ENCODE peak calls at places on chromosomes 3 and 15, in seven cellular contexts. M is H9, V is neuronal stem cell, W is mesendoderm, S is H1, X is IMR-90, F is mesenchymal stem cell. Z is an unnamed sample.

GRCh38 chr3:47961815-47962606 is 54.2 kb downstream of the MAP4 start:
- DNase-seq in F (peak), W (peak), S (no peak), V (no peak), M (no peak), X (no peak), Z (peak)

GRCh38 chr15:29046281-29046810 is 160.6 kb downstream of the APBA2 start:
- DNase-seq in V (no peak), W (no peak), F (no peak), S (no peak), X (no peak), M (no peak), Z (no peak)

GRCh38 chr3:13788522-13789424 is 91.1 kb downstream of the WNT7A start:
- DNase-seq in F (no peak), X (no peak), M (no peak), S (no peak), V (no peak), W (peak), Z (no peak)

GRCh38 chr15:60843482-60843881 is 364.5 kb upstream of the ICE2 start:
- DNase-seq in X (no peak), V (no peak), W (no peak), S (no peak), M (no peak), F (no peak), Z (no peak)

GRCh38 chr3:81958967-81959625 is 197.7 kb upstream of the GBE1 start:
- DNase-seq in V (no peak), M (no peak), W (no peak), X (no peak), F (no peak), S (no peak), Z (no peak)

GRCh38 chr15:83745771-83746170 is 91.8 kb downstream of the ADAMTSL3 start:
- DNase-seq in X (no peak), W (no peak), V (no peak), S (no peak), F (no peak), M (no peak), Z (no peak)

GRCh38 chr15:89416339-89417183 is 79.8 kb downstream of the RHCG start:
- DNase-seq in X (peak), M (peak), F (peak), V (peak), W (peak), S (peak), Z (peak)

GRCh38 chr3:192727032-192727847 is at the start of gene FGF12:
- DNase-seq in F (peak), W (peak), M (peak), X (peak), S (peak), V (peak), Z (peak)

GRCh38 chr15:31561156-31561555 is 234.5 kb downstream of the KLF13 start:
- DNase-seq in S (no peak), F (no peak), V (no peak), X (no peak), M (no peak), W (no peak), Z (no peak)

GRCh38 chr15:63858881-63859280 is 25.1 kb upstream of the HERC1 start:
- DNase-seq in V (no peak), F (peak), W (peak), X (peak), M (no peak), S (no peak), Z (peak)

GRCh38 chr15:78216276-78217229 is 17.8 kb downstream of the ACSBG1 start:
- DNase-seq in V (no peak), W (no peak), F (no peak), X (no peak), M (no peak), S (no peak), Z (no peak)

GRCh38 chr3:21551019-21551418 is 200.0 kb downstream of the ZNF385D start:
- DNase-seq in V (no peak), W (peak), F (no peak), X (no peak), M (no peak), S (no peak), Z (peak)

GRCh38 chr3:24299236-24299635 is 195.4 kb downstream of the THRB start:
- DNase-seq in X (no peak), F (no peak), S (no peak), V (no peak), W (no peak), M (no peak), Z (no peak)

GRCh38 chr3:183242431-183242830 is 10.6 kb upstream of the B3GNT5 start:
- DNase-seq in S (no peak), F (no peak), M (no peak), W (no peak), X (no peak), V (no peak), Z (no peak)

GRCh38 chr3:99965077-99965476 is 147.4 kb downstream of the CMSS1 start:
- DNase-seq in W (no peak), V (no peak), S (no peak), M (no peak), F (peak), X (peak), Z (peak)

GRCh38 chr3:21747376-21747775 is 3.6 kb downstream of the ZNF385D start:
- DNase-seq in M (no peak), V (no peak), X (no peak), W (no peak), F (no peak), S (no peak), Z (no peak)

GRCh38 chr15:76199106-76200082 is 111.9 kb downstream of the ETFA start:
- DNase-seq in X (peak), S (no peak), W (no peak), V (no peak), M (no peak), F (peak), Z (no peak)

GRCh38 chr3:135453333-135453732 is 512.2 kb upstream of the PPP2R3A start:
- DNase-seq in X (no peak), W (no peak), S (no peak), M (no peak), V (no peak), F (no peak), Z (no peak)

GRCh38 chr3:72679540-72680198 is 168.6 kb downstream of the SHQ1 start:
- DNase-seq in S (no peak), V (no peak), M (no peak), X (no peak), W (peak), F (peak), Z (no peak)

GRCh38 chr15:66642514-66642913 is 59.5 kb upstream of the SMAD6 start:
- DNase-seq in S (no peak), F (no peak), V (no peak), W (no peak), X (no peak), M (no peak), Z (no peak)

GRCh38 chr3:156180077-156180476 is 59.7 kb downstream of the KCNAB1 start:
- DNase-seq in S (no peak), W (no peak), F (peak), M (no peak), V (no peak), X (peak), Z (no peak)

GRCh38 chr3:156792114-156792513 is 34.0 kb upstream of the LEKR1 start:
- DNase-seq in X (no peak), S (no peak), W (no peak), V (no peak), F (no peak), M (no peak), Z (no peak)

GRCh38 chr3:193742628-193743027 is 149.6 kb downstream of the OPA1 start:
- DNase-seq in M (no peak), V (no peak), F (no peak), X (no peak), W (no peak), S (no peak), Z (no peak)

GRCh38 chr3:94004301-94004910 is 24.0 kb downstream of the STX19 start:
- DNase-seq in S (no peak), X (peak), M (no peak), V (no peak), F (peak), W (peak), Z (peak)

GRCh38 chr3:129077222-129077621 is 16.6 kb downstream of the GP9 start:
- DNase-seq in S (no peak), V (no peak), M (no peak), X (peak), F (peak), W (no peak), Z (no peak)

GRCh38 chr3:170054204-170054603 is 16.4 kb downstream of the GPR160 start:
- DNase-seq in V (no peak), W (peak), S (no peak), F (peak), M (no peak), X (no peak), Z (peak)

GRCh38 chr15:66682246-66682645 is 19.8 kb upstream of the SMAD6 start:
- DNase-seq in X (no peak), M (no peak), F (no peak), V (no peak), W (no peak), S (no peak), Z (peak)

GRCh38 chr15:40939909-40940801 is 11.0 kb downstream of the DLL4 start:
- DNase-seq in V (no peak), M (no peak), W (no peak), F (no peak), X (no peak), S (no peak), Z (no peak)

GRCh38 chr15:66486887-66487286 is 10.7 kb downstream of the SNAPC5 start:
- DNase-seq in M (no peak), S (no peak), X (no peak), V (no peak), F (no peak), W (no peak), Z (no peak)

GRCh38 chr15:89810837-89811236 is 3.8 kb downstream of the ANPEP start:
- DNase-seq in X (no peak), F (no peak), W (no peak), M (no peak), S (no peak), V (no peak), Z (peak)

GRCh38 chr3:177729939-177730700 is 532.8 kb upstream of the TBL1XR1 start:
- DNase-seq in V (no peak), S (no peak), F (no peak), W (no peak), M (no peak), X (no peak), Z (no peak)

GRCh38 chr3:49900491-49901153 is 3.1 kb downstream of the MST1R start:
- DNase-seq in F (no peak), X (peak), V (no peak), M (peak), S (no peak), W (no peak), Z (peak)

GRCh38 chr15:39736646-39737550 is 45.7 kb downstream of the FSIP1 start:
- DNase-seq in F (no peak), W (no peak), S (no peak), X (no peak), M (no peak), V (no peak), Z (no peak)

GRCh38 chr3:149706905-149707304 is 45.4 kb downstream of the COMMD2 start:
- DNase-seq in W (no peak), V (no peak), F (no peak), S (no peak), X (peak), M (peak), Z (no peak)
- H3K27ac ChIP-seq in W (no peak), V (no peak), F (no peak), S (no peak), X (no peak), M (no peak), Z (no peak)

DNA sequence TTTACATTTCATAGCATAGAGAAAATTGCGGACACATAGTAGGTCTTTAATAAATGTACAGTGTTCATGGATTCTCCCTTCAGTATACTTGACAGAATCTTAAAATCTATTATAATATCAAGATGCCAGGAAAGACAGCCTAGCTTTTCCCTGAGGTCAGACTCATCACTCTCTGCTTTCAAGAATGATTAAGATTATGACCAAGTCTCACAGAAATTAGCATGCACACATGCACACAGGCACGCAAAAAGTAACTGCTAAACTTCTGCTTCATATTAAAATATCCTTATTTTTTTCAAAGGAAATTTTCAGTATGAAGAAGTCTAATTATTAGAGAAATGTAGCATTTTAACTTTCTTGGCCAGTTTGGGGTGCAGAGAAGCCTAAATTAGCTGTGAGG is 493.8 kb upstream of the NECTIN3 start:
- DNase-seq in S (no peak), W (no peak), V (no peak), F (no peak), X (no peak), M (no peak), Z (no peak)
- H3K9ac ChIP-seq in S (no peak), W (no peak), V (no peak), F (peak), X (no peak), M (no peak), Z (no peak)

GRCh38 chr3:32584660-32585059 is 14.0 kb upstream of the DYNC1LI1 start:
- DNase-seq in M (no peak), S (no peak), F (no peak), X (no peak), V (no peak), W (peak), Z (peak)

GRCh38 chr3:32577621-32578556 is 7.2 kb upstream of the DYNC1LI1 start:
- DNase-seq in M (no peak), F (peak), W (no peak), X (peak), S (no peak), V (no peak), Z (no peak)

GRCh38 chr3:32586361-32586760 is 15.7 kb upstream of the DYNC1LI1 start:
- DNase-seq in V (no peak), W (no peak), S (no peak), M (no peak), F (no peak), X (no peak), Z (no peak)

DNA sequence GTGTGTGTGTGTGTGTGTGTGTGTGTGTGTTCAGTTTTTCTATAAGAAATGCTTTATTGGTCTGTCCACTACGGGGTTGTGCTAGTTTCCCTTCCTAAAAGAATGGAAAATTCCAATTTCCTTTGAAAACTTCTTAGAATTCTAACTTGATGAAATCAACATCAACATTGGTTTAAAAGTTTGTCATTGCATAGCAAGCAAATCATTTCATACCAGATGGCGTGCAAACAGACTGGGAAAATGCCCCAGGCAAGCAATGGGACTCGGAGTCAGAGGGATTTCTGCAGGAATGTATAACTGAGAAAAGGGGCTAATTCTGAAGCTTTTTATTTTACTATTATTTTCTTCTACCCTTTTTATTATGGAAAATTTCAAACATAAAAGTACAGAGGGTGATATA is 13.1 kb upstream of the DYNC1LI1 start:
- DNase-seq in M (no peak), W (no peak), F (peak), V (no peak), S (no peak), X (peak), Z (peak)
- H2AK5ac ChIP-seq in M (no peak), W (no peak), F (no peak), V (no peak), S (no peak), X (no peak), Z (no peak)

GRCh38 chr15:98650871-98651481 is 2.6 kb downstream of the IGF1R start:
- DNase-seq in S (no peak), W (peak), X (peak), F (peak), V (no peak), M (no peak), Z (peak)
- H3K27ac ChIP-seq in S (no peak), W (peak), X (peak), F (peak), V (no peak), M (no peak), Z (no peak)

GRCh38 chr3:127059032-127059560 is 76.2 kb downstream of the PLXNA1 start:
- DNase-seq in X (no peak), V (no peak), M (no peak), S (no peak), W (no peak), F (no peak), Z (no peak)
- H3K9ac ChIP-seq in X (no peak), V (no peak), M (no peak), S (no peak), W (no peak), F (peak), Z (no peak)

GRCh38 chr15:74134387-74135027 is 4.1 kb downstream of the ISLR2 start:
- DNase-seq in S (no peak), M (peak), V (peak), X (peak), W (peak), F (peak), Z (peak)
- H2AK5ac ChIP-seq in S (no peak), M (no peak), V (peak), X (no peak), W (no peak), F (no peak), Z (no peak)

GRCh38 chr3:123442125-123442524 is 6.8 kb downstream of the ADCY5 start:
- DNase-seq in F (no peak), M (no peak), X (no peak), V (no peak), S (no peak), W (no peak), Z (no peak)
- H3K27ac ChIP-seq in F (no peak), M (no peak), X (no peak), V (no peak), S (no peak), W (no peak), Z (no peak)

DNA sequence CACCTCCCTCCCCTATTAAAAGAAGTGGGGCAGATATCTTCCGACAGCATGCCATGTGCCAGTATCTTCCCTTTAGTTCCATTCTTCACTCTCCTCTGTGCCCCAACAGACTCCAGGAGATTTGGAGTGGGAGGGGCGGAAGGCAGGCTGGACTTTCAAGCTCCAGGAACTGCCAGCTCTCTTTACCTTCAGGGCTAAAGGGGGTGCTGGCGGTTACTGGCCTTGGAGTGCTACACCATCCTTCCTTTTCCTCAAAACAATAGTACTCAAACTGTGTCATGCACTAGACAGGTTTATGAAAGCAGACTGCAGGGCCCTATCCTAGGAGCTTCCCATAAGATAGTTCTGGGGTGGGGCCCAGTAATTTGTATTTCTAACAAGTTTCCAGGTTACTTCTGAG is 6.0 kb downstream of the LINS1 start:
- DNase-seq in M (no peak), V (no peak), S (no peak), F (no peak), X (no peak), W (no peak), Z (no peak)
- H3K9ac ChIP-seq in M (no peak), V (no peak), S (no peak), F (no peak), X (no peak), W (no peak), Z (no peak)

DNA sequence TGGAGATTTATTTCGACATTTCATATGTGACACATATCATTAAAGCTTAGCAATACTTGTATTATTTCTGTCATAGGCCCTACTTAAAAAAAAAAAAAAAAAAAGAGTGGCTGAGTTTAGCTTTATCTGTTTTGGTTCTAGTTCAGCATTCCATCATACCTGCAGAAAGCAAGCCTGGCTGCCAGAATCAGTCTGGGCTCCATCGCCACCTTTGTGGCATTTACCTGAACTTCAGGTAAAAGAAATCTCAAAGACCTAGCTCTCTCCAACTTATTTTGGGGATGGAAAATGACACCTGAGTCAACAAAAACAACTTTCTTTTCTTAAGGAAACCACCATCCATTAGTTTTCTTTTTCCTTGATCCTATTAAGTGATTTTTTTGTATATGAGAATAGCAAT is 82.1 kb downstream of the NEK10 start:
- DNase-seq in S (no peak), V (no peak), F (no peak), X (no peak), W (peak), M (no peak), Z (no peak)
- H2AK5ac ChIP-seq in S (no peak), V (no peak), F (no peak), X (no peak), W (no peak), M (no peak), Z (no peak)

GRCh38 chr15:57662091-57662744 is 44.3 kb upstream of the POLR2M start:
- DNase-seq in V (no peak), S (no peak), X (no peak), M (no peak), W (no peak), F (no peak), Z (no peak)
- H3K27ac ChIP-seq in V (no peak), S (no peak), X (no peak), M (no peak), W (no peak), F (no peak), Z (no peak)